ENCODE peak calls at places on chromosome 4, in four cellular contexts. V is hepatocyte, N is mammary epithelial cell, W is GM23248. E is an unnamed sample.

GRCh38 chr4:154384012-154384411 is 107.6 kb downstream of the DCHS2 start:
- DNase-seq in N (no peak), V (no peak), W (no peak), E (no peak)

GRCh38 chr4:47612116-47613023 is 127.3 kb downstream of the ATP10D start:
- DNase-seq in W (peak), V (no peak), N (peak), E (peak)

GRCh38 chr4:70772929-70773555 is 51.3 kb downstream of the RUFY3 start:
- DNase-seq in W (no peak), N (no peak), V (no peak), E (no peak)

GRCh38 chr4:156673483-156673882 is 298.1 kb downstream of the PDGFC start:
- DNase-seq in N (no peak), W (peak), V (no peak), E (peak)

GRCh38 chr4:39521253-39521908 is 5.9 kb downstream of the UGDH start:
- DNase-seq in W (peak), V (no peak), N (no peak), E (peak)

GRCh38 chr4:186685744-186686143 is 37.9 kb downstream of the FAT1 start:
- DNase-seq in W (peak), V (peak), N (peak), E (peak)

GRCh38 chr4:142404191-142404611 is 441.9 kb downstream of the INPP4B start:
- DNase-seq in W (peak), N (peak), V (no peak), E (peak)

GRCh38 chr4:8381814-8382581 is 58.5 kb downstream of the ACOX3 start:
- DNase-seq in N (no peak), W (no peak), V (no peak), E (no peak)

GRCh38 chr4:35166437-35166836 is 1077.9 kb downstream of the ARAP2 start:
- DNase-seq in W (no peak), N (peak), V (no peak), E (no peak)

GRCh38 chr4:184250795-184251679 is 33.4 kb upstream of the ENPP6 start:
- DNase-seq in V (peak), N (peak), W (peak), E (peak)

GRCh38 chr4:73731968-73732610 is 8.3 kb upstream of the CXCL8 start:
- DNase-seq in N (no peak), W (no peak), V (no peak), E (no peak)

GRCh38 chr4:76198411-76199237 is 15.0 kb downstream of the SCARB2 start:
- DNase-seq in V (peak), W (peak), N (peak), E (peak)

GRCh38 chr4:149999485-150000074 is 78.7 kb upstream of the DCLK2 start:
- DNase-seq in N (peak), V (peak), W (peak), E (peak)

GRCh38 chr4:90904018-90904417 is 776.8 kb downstream of the CCSER1 start:
- DNase-seq in N (no peak), V (no peak), W (no peak), E (no peak)

GRCh38 chr4:4859010-4859798 is at the start of gene MSX1:
- DNase-seq in N (peak), W (peak), V (peak), E (peak)

GRCh38 chr4:6076391-6076790 is 58.2 kb upstream of the C4orf50 start:
- DNase-seq in W (no peak), V (no peak), N (no peak), E (no peak)

GRCh38 chr4:137851435-137851834 is 319.1 kb upstream of the PCDH18 start:
- DNase-seq in N (no peak), W (no peak), V (no peak), E (no peak)

GRCh38 chr4:2141762-2142520 is 82.8 kb downstream of the NAT8L start:
- DNase-seq in V (no peak), N (no peak), W (no peak), E (no peak)

GRCh38 chr4:19230906-19231305 is 1020.8 kb upstream of the SLIT2 start:
- DNase-seq in W (no peak), V (no peak), N (no peak), E (no peak)

GRCh38 chr4:4914059-4914820 is 54.8 kb downstream of the MSX1 start:
- DNase-seq in V (no peak), N (peak), W (peak), E (peak)

GRCh38 chr4:106329027-106329618 is 12.8 kb downstream of the AIMP1 start:
- DNase-seq in N (peak), W (peak), V (peak), E (no peak)

GRCh38 chr4:82898322-82899243 is 2.0 kb upstream of the THAP9 start:
- DNase-seq in V (peak), W (peak), N (peak), E (peak)

GRCh38 chr4:19329631-19330030 is 922.1 kb upstream of the SLIT2 start:
- DNase-seq in N (peak), V (no peak), W (peak), E (peak)

GRCh38 chr4:25843340-25844097 is 19.3 kb downstream of the SEL1L3 start:
- DNase-seq in W (peak), N (no peak), V (no peak), E (no peak)

GRCh38 chr4:184282895-184283654 is 65.4 kb upstream of the ENPP6 start:
- DNase-seq in V (no peak), N (no peak), W (no peak), E (no peak)

GRCh38 chr4:181776655-181777054 is 466.5 kb upstream of the TENM3 start:
- DNase-seq in N (no peak), W (no peak), V (no peak), E (no peak)

GRCh38 chr4:119130365-119131065 is 5.1 kb upstream of the MYOZ2 start:
- DNase-seq in W (peak), V (no peak), N (no peak), E (no peak)

GRCh38 chr4:109419679-109420078 is 13.9 kb upstream of the SEC24B start:
- DNase-seq in V (no peak), N (no peak), W (no peak), E (peak)

GRCh38 chr4:97938141-97938540 is 205.1 kb downstream of the STPG2 start:
- DNase-seq in W (no peak), V (no peak), N (no peak), E (no peak)

GRCh38 chr4:6647582-6648230 is 7.2 kb downstream of the MRFAP1 start:
- DNase-seq in V (no peak), W (no peak), N (no peak), E (no peak)

GRCh38 chr4:38119663-38120374 is 159.6 kb downstream of the PTTG2 start:
- DNase-seq in N (peak), W (peak), V (peak), E (peak)

GRCh38 chr4:148196168-148196567 is 246.0 kb downstream of the NR3C2 start:
- DNase-seq in W (no peak), V (no peak), N (no peak), E (peak)

GRCh38 chr4:86544313-86544966 is 49.7 kb upstream of the PTPN13 start:
- DNase-seq in W (no peak), N (no peak), V (no peak), E (no peak)

DNA sequence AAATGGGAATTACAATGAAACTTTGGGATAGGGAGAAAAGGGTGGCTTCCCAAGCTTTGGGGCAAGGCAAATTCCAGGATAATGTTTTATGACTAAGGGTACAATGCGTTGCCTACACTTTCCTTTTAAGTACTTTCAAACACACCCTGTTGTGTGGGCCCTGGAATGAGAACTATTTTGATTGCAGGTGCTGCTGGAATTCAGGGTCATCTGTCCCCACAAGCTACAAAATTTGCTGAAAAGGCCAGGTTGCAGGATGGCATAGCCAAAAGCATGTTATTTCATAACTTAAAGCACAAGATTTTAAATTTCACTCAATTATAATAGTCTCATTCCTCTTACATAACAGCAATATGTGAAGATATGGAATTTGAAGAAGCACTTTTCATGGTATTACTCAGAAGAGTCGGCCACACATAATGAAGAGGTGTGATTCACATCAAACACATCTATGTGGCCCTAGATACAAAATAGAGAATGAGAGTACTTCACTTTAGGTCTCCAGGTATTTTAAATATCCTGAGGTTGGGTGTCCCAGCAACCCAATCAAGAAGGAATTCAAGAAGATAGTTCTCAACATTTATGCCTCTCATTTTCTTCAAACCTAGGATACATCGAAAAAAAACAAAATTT is 89.3 kb downstream of the APBB2 start:
- DNase-seq in W (peak), N (peak), V (no peak), E (peak)
- H3K4me2 ChIP-seq in W (peak), N (peak), V (peak), E (peak)

GRCh38 chr4:113147498-113148231 is 98.2 kb downstream of the ANK2 start:
- DNase-seq in W (peak), V (peak), N (no peak), E (no peak)
- H3K4me3 ChIP-seq in W (peak), V (no peak), N (no peak), E (no peak)

GRCh38 chr4:177281544-177281943 is 28.1 kb upstream of the NEIL3 start:
- DNase-seq in N (no peak), V (peak), W (peak), E (peak)
- TF ChIP-seq EZH2 in N (no peak), V (no peak), W (no peak), E (no peak)

DNA sequence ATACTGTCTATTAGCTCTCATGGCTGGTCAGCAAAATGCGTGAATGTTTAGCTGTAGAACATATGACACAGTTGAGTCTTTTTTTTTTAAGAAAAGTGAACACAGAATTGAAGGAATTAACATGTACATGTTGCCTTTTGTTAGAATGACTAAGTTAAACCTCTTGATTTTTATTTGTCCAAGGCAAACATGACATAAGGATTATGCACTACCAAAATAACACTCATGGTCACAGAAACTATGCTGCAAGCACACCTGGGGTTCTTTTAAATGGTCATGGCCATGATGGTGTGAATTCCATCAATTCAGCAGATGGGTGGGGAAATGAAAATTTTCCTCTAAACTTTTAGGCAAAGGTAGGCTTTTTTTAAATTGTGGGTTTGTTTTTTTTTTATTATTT is 80.1 kb upstream of the CXCL13 start:
- DNase-seq in V (no peak), N (no peak), W (no peak), E (no peak)
- H3K4me2 ChIP-seq in V (no peak), N (no peak), W (no peak), E (no peak)

GRCh38 chr4:57191523-57192034 is 81.4 kb upstream of the IGFBP7 start:
- DNase-seq in N (no peak), V (peak), W (no peak), E (peak)
- H3K4me3 ChIP-seq in N (no peak), V (no peak), W (no peak), E (no peak)

DNA sequence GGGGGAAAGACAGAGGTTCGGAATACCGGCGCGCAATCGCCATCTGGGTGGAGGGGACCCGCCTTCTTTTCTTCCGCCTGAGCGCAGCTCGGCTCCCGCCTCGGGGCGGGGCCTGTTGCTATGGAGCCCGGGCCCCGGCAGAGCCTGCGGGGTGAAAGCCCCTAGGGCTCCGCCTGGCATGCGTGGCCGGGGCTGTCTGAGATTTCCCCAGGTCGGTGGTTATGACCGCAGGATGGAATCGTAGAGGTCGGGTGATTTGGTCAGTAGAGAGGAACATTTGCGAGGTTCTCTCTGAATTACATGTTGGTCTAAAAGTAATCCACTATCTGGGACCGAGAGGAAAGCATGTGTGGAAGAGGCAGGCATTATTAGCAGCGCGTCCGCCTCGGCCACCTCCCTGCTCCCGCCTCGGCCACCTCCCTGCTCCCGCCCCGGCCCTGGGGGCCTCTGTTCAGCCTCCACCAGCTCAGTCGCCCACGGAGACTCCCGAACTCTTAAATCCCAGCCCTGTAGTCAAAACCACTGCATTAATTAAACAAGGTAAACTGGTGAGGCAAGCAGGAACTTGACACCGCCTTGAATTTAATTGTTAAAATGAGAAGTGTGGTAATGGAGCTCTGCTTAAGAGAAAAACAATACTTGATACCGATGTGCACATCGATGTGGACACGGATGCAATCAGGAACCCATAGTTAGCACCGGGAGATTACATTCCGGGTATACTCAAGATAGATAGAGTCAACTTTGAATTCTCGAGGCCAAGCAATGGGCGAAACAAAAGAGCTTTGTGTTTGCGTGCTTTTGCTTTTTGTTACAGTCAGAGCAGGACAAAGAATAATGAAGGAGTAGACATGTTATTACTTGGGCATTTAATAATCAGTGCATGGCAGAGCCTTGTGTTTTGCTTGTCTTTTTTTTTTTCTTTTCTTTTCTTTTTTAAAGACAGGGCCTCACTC is 45.2 kb downstream of the TRIM2 start:
- DNase-seq in N (peak), V (peak), W (peak), E (peak)
- TF ChIP-seq EZH2 in N (no peak), V (no peak), W (no peak), E (no peak)

GRCh38 chr4:80156410-80156809 is 40.9 kb upstream of the PRDM8 start:
- DNase-seq in W (no peak), V (no peak), N (no peak), E (no peak)

GRCh38 chr4:80151981-80152380 is 45.3 kb upstream of the PRDM8 start:
- DNase-seq in V (no peak), W (peak), N (no peak), E (no peak)

GRCh38 chr4:80155286-80155982 is 41.9 kb upstream of the PRDM8 start:
- DNase-seq in V (no peak), N (no peak), W (peak), E (no peak)

GRCh38 chr4:80153800-80154546 is 43.3 kb upstream of the PRDM8 start:
- DNase-seq in V (no peak), N (no peak), W (peak), E (peak)

DNA sequence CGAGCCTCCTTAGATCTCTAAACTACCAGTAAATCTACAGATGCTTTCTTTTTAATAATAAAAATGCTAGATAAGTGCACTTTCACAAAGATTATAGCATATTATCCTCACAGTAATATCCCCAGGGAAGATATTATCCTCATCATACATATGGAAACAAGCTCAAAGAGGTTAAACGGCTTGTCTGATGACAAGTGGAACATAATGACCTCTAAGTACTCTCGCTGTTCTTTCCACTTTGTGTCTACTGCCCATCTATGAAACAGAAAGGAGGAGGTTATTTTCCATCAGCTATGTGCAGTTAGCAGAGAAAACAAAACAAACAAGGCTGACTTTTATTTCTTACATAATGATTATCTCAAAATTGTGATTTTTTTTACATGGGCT is 42.8 kb upstream of the PRDM8 start:
- DNase-seq in W (no peak), V (no peak), N (no peak), E (no peak)
- H3K4me2 ChIP-seq in W (peak), V (no peak), N (no peak), E (peak)

GRCh38 chr4:18057821-18058533 is 36.4 kb upstream of the LCORL start:
- DNase-seq in W (no peak), V (no peak), N (no peak), E (no peak)
- H3K4me3 ChIP-seq in W (no peak), V (no peak), N (no peak), E (no peak)

GRCh38 chr4:84502955-84503373 is 3.9 kb upstream of the NKX6-1 start:
- DNase-seq in W (no peak), V (no peak), N (no peak), E (no peak)

GRCh38 chr4:84500386-84501196 is 1.5 kb upstream of the NKX6-1 start:
- DNase-seq in V (no peak), W (no peak), N (no peak), E (no peak)

GRCh38 chr4:84501197-84501492 is 2.1 kb upstream of the NKX6-1 start:
- DNase-seq in W (no peak), N (no peak), V (no peak), E (no peak)

GRCh38 chr4:84502333-84502954 is 3.4 kb upstream of the NKX6-1 start:
- DNase-seq in V (no peak), N (no peak), W (no peak), E (no peak)

GRCh38 chr4:84501721-84502267 is 2.7 kb upstream of the NKX6-1 start:
- DNase-seq in V (no peak), W (no peak), N (no peak), E (no peak)
- TF ChIP-seq EZH2 in V (peak), W (no peak), N (peak), E (peak)

E was measured in astrocyte.